ENCODE peak calls at places on chromosomes 1 and 21, in seven cellular contexts. One of them, this sample, is unnamed.
A peak's percentile ranks its signal among the peaks of the same experiment; 100 is the strongest.

GRCh38 chr21:44418876-44419230 is 36.5 kb upstream of the LRRC3 start:
- DNase-seq in astrocyte: no peak
- DNase-seq in neural progenitor cell: no peak
- DNase-seq in fibroblast of lung: no peak
- DNase-seq in neuronal stem cell: no peak
- DNase-seq in HCT116: no peak
- DNase-seq in PC-9: no peak
- DNase-seq in this sample: no peak

GRCh38 chr1:30476911-30477459 is 246.4 kb downstream of the MATN1 start:
- DNase-seq in astrocyte: no peak
- DNase-seq in neural progenitor cell: no peak
- DNase-seq in fibroblast of lung: no peak
- DNase-seq in neuronal stem cell: no peak
- DNase-seq in HCT116: no peak
- DNase-seq in PC-9: no peak
- DNase-seq in this sample: no peak

GRCh38 chr1:46394872-46395465 is 852 bp downstream of the FAAH start:
- DNase-seq in astrocyte: no peak
- DNase-seq in neural progenitor cell: peak; percentile 57
- DNase-seq in fibroblast of lung: no peak
- DNase-seq in neuronal stem cell: no peak
- DNase-seq in HCT116: no peak
- DNase-seq in PC-9: no peak
- DNase-seq in this sample: no peak

GRCh38 chr1:177703888-177704446 is 265.9 kb downstream of the SEC16B start:
- DNase-seq in astrocyte: no peak
- DNase-seq in neural progenitor cell: no peak
- DNase-seq in fibroblast of lung: no peak
- DNase-seq in neuronal stem cell: no peak
- DNase-seq in HCT116: no peak
- DNase-seq in PC-9: no peak
- DNase-seq in this sample: peak; percentile 2

GRCh38 chr1:53090227-53091147 is 28.5 kb downstream of the PODN start:
- DNase-seq in astrocyte: no peak
- DNase-seq in neural progenitor cell: no peak
- DNase-seq in fibroblast of lung: no peak
- DNase-seq in neuronal stem cell: no peak
- DNase-seq in HCT116: no peak
- DNase-seq in PC-9: no peak
- DNase-seq in this sample: no peak

GRCh38 chr1:89890085-89890754 is 69.4 kb downstream of the LRRC8D start:
- DNase-seq in astrocyte: peak; percentile 76
- DNase-seq in neural progenitor cell: no peak
- DNase-seq in fibroblast of lung: peak; percentile 77
- DNase-seq in neuronal stem cell: no peak
- DNase-seq in HCT116: peak; percentile 28
- DNase-seq in PC-9: peak; percentile 100
- DNase-seq in this sample: peak; percentile 55

GRCh38 chr1:15073799-15074308 is 79.7 kb upstream of the TMEM51 start:
- DNase-seq in astrocyte: no peak
- DNase-seq in neural progenitor cell: no peak
- DNase-seq in fibroblast of lung: no peak
- DNase-seq in neuronal stem cell: no peak
- DNase-seq in HCT116: no peak
- DNase-seq in PC-9: no peak
- DNase-seq in this sample: no peak

GRCh38 chr1:205512059-205513045 is 7.9 kb downstream of the CDK18 start:
- DNase-seq in astrocyte: peak; percentile 50
- DNase-seq in neural progenitor cell: no peak
- DNase-seq in fibroblast of lung: peak; percentile 60
- DNase-seq in neuronal stem cell: no peak
- DNase-seq in HCT116: no peak
- DNase-seq in PC-9: no peak
- DNase-seq in this sample: peak; percentile 32

GRCh38 chr1:183195146-183195571 is 9.1 kb downstream of the LAMC2 start:
- DNase-seq in astrocyte: peak; percentile 36
- DNase-seq in neural progenitor cell: no peak
- DNase-seq in fibroblast of lung: peak; percentile 51
- DNase-seq in neuronal stem cell: no peak
- DNase-seq in HCT116: peak; percentile 23
- DNase-seq in PC-9: peak; percentile 86
- DNase-seq in this sample: peak; percentile 71

GRCh38 chr1:230189276-230190183 is 122.5 kb downstream of the GALNT2 start:
- DNase-seq in astrocyte: no peak
- DNase-seq in neural progenitor cell: no peak
- DNase-seq in fibroblast of lung: no peak
- DNase-seq in neuronal stem cell: no peak
- DNase-seq in HCT116: no peak
- DNase-seq in PC-9: no peak
- DNase-seq in this sample: no peak

GRCh38 chr1:150017206-150017750 is 6.8 kb upstream of the OTUD7B start:
- DNase-seq in astrocyte: no peak
- DNase-seq in neural progenitor cell: no peak
- DNase-seq in fibroblast of lung: no peak
- DNase-seq in neuronal stem cell: no peak
- DNase-seq in HCT116: no peak
- DNase-seq in PC-9: peak; percentile 98
- DNase-seq in this sample: no peak

GRCh38 chr1:16195518-16195905 is 16.9 kb downstream of the ARHGEF19 start:
- DNase-seq in astrocyte: no peak
- DNase-seq in neural progenitor cell: no peak
- DNase-seq in fibroblast of lung: no peak
- DNase-seq in neuronal stem cell: no peak
- DNase-seq in HCT116: no peak
- DNase-seq in PC-9: no peak
- DNase-seq in this sample: no peak

GRCh38 chr1:94801919-94802546 is 18.1 kb upstream of the SLC44A3 start:
- DNase-seq in astrocyte: peak; percentile 79
- DNase-seq in neural progenitor cell: peak; percentile 63
- DNase-seq in fibroblast of lung: peak; percentile 85
- DNase-seq in neuronal stem cell: peak; percentile 24
- DNase-seq in HCT116: peak; percentile 68
- DNase-seq in PC-9: peak; percentile 93
- DNase-seq in this sample: peak; percentile 91

GRCh38 chr1:1758692-1759455 is 19.4 kb downstream of the NADK start:
- DNase-seq in astrocyte: no peak
- DNase-seq in neural progenitor cell: no peak
- DNase-seq in fibroblast of lung: no peak
- DNase-seq in neuronal stem cell: no peak
- DNase-seq in HCT116: peak; percentile 64
- DNase-seq in PC-9: peak; percentile 95
- DNase-seq in this sample: no peak

GRCh38 chr1:234162661-234163060 is 210.6 kb upstream of the COA6 start:
- DNase-seq in astrocyte: no peak
- DNase-seq in neural progenitor cell: no peak
- DNase-seq in fibroblast of lung: no peak
- DNase-seq in neuronal stem cell: no peak
- DNase-seq in HCT116: no peak
- DNase-seq in PC-9: no peak
- DNase-seq in this sample: no peak

GRCh38 chr1:240967070-240967724 is 355.2 kb upstream of the GREM2 start:
- DNase-seq in astrocyte: no peak
- DNase-seq in neural progenitor cell: peak; percentile 39
- DNase-seq in fibroblast of lung: no peak
- DNase-seq in neuronal stem cell: no peak
- DNase-seq in HCT116: no peak
- DNase-seq in PC-9: no peak
- DNase-seq in this sample: peak; percentile 47

GRCh38 chr1:226653311-226653921 is 85.7 kb downstream of the ITPKB start:
- DNase-seq in astrocyte: no peak
- DNase-seq in neural progenitor cell: no peak
- DNase-seq in fibroblast of lung: no peak
- DNase-seq in neuronal stem cell: no peak
- DNase-seq in HCT116: no peak
- DNase-seq in PC-9: no peak
- DNase-seq in this sample: no peak

GRCh38 chr1:89125571-89126233 is at the start of gene GBP2:
- DNase-seq in astrocyte: peak; percentile 83
- DNase-seq in neural progenitor cell: no peak
- DNase-seq in fibroblast of lung: peak; percentile 85
- DNase-seq in neuronal stem cell: no peak
- DNase-seq in HCT116: no peak
- DNase-seq in PC-9: peak; percentile 90
- DNase-seq in this sample: peak; percentile 89

GRCh38 chr1:16254263-16254948 is 17.4 kb upstream of the CPLANE2 start:
- DNase-seq in astrocyte: peak; percentile 68
- DNase-seq in neural progenitor cell: no peak
- DNase-seq in fibroblast of lung: peak; percentile 76
- DNase-seq in neuronal stem cell: no peak
- DNase-seq in HCT116: no peak
- DNase-seq in PC-9: peak; percentile 57
- DNase-seq in this sample: peak; percentile 68

DNA sequence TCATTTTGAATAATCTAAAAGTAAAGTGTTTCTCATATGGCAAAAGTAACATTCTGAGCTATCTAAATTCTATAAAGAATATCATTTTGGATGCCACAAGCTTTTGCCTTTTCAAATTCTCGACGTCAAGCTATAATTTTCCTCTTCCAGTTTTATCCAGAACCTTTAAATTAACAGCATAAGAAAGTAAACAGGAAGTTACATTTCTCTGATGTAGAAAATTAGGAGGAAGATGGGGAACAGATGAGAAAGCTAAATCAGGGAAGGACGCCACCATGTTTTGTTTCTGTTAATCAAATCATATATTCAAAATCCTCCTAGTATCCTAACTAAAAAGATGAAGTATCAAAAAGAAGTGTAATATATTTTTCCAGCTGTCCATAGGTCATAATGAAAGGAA is 8.8 kb upstream of the CAMSAP2 start:
- DNase-seq in astrocyte: no peak
- DNase-seq in neural progenitor cell: no peak
- DNase-seq in fibroblast of lung: no peak
- DNase-seq in neuronal stem cell: no peak
- DNase-seq in HCT116: no peak
- DNase-seq in PC-9: no peak
- DNase-seq in this sample: peak; percentile 17
- H3K27ac ChIP-seq in astrocyte: no peak overlapping the region
- H3K27ac ChIP-seq in neural progenitor cell: no peak overlapping the region
- H3K27ac ChIP-seq in fibroblast of lung: peak overlapping the region; percentile 45
- H3K27ac ChIP-seq in neuronal stem cell: no peak overlapping the region
- H3K27ac ChIP-seq in HCT116: no peak overlapping the region
- H3K27ac ChIP-seq in PC-9: no peak overlapping the region
- H3K27ac ChIP-seq in this sample: peak overlapping the region; percentile 52

GRCh38 chr1:238955934-238956333 is 430.4 kb upstream of the CHRM3 start:
- DNase-seq in astrocyte: no peak
- DNase-seq in neural progenitor cell: no peak
- DNase-seq in fibroblast of lung: peak; percentile 11
- DNase-seq in neuronal stem cell: no peak
- DNase-seq in HCT116: no peak
- DNase-seq in PC-9: no peak
- DNase-seq in this sample: no peak

GRCh38 chr1:238962941-238963340 is 423.4 kb upstream of the CHRM3 start:
- DNase-seq in astrocyte: peak; percentile 28
- DNase-seq in neural progenitor cell: no peak
- DNase-seq in fibroblast of lung: peak; percentile 51
- DNase-seq in neuronal stem cell: no peak
- DNase-seq in HCT116: no peak
- DNase-seq in PC-9: no peak
- DNase-seq in this sample: no peak

GRCh38 chr1:238961790-238962189 is 424.6 kb upstream of the CHRM3 start:
- DNase-seq in astrocyte: peak; percentile 24
- DNase-seq in neural progenitor cell: no peak
- DNase-seq in fibroblast of lung: peak; percentile 32
- DNase-seq in neuronal stem cell: no peak
- DNase-seq in HCT116: no peak
- DNase-seq in PC-9: no peak
- DNase-seq in this sample: no peak

GRCh38 chr1:238954865-238955264 is 431.5 kb upstream of the CHRM3 start:
- DNase-seq in astrocyte: no peak
- DNase-seq in neural progenitor cell: no peak
- DNase-seq in fibroblast of lung: peak; percentile 10
- DNase-seq in neuronal stem cell: no peak
- DNase-seq in HCT116: no peak
- DNase-seq in PC-9: no peak
- DNase-seq in this sample: no peak

DNA sequence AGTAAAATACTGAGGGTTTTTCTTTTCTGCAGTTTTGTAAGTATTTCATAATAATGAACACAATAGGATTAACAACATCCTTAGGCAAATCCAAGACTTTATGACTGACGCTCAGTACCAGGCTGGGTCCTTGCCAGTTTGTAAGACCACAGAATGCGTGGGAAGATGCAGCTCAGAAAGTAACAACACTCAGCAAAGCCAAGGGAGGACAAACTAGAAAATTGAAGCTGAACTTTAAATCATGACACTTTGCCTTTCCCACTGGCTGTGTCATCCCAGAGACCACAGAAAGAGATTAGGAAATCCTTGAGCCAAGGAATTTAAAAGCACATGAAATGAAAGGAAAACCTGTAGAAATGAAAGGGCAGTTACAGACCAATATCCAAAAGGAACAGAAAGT is 426.3 kb upstream of the CHRM3 start:
- DNase-seq in astrocyte: peak; percentile 94
- DNase-seq in neural progenitor cell: no peak
- DNase-seq in fibroblast of lung: peak; percentile 94
- DNase-seq in neuronal stem cell: no peak
- DNase-seq in HCT116: no peak
- DNase-seq in PC-9: no peak
- DNase-seq in this sample: peak; percentile 36
- H3K9me3 ChIP-seq in astrocyte: no peaks in the 10 kb centered on the region
- H3K9me3 ChIP-seq in neural progenitor cell: no peaks in the 10 kb centered on the region
- H3K9me3 ChIP-seq in fibroblast of lung: no peaks in the 10 kb centered on the region
- H3K9me3 ChIP-seq in neuronal stem cell: no peaks in the 10 kb centered on the region
- H3K9me3 ChIP-seq in HCT116: peaks cover 34% of the 10 kb centered on the region
- H3K9me3 ChIP-seq in PC-9: no peaks in the 10 kb centered on the region
- H3K9me3 ChIP-seq in this sample: no peaks in the 10 kb centered on the region

DNA sequence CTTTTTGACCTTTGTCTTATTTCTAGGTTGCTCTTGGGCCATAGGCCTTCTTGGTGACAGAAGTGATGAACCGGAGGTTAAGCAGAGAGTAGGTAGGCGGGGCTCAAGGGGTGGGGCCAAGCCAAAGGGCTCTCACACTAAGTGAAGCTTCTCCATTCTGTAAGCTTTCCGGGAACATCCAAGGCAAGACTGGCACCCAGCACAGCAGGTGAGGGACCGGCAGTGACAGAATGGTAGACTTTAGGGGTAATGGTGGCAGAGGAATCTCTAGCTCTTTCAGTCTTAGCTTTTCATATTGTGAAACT is at the start of gene TNFAIP8L2:
- DNase-seq in astrocyte: no peak
- DNase-seq in neural progenitor cell: peak; percentile 8
- DNase-seq in fibroblast of lung: no peak
- DNase-seq in neuronal stem cell: no peak
- DNase-seq in HCT116: no peak
- DNase-seq in PC-9: no peak
- DNase-seq in this sample: no peak
- H3K4me2 ChIP-seq in astrocyte: no peak within 1 kb of the TSS
- H3K4me2 ChIP-seq in neural progenitor cell: no peak within 1 kb of the TSS
- H3K4me2 ChIP-seq in fibroblast of lung: no peak within 1 kb of the TSS
- H3K4me2 ChIP-seq in neuronal stem cell: no peak within 1 kb of the TSS
- H3K4me2 ChIP-seq in HCT116: no peak within 1 kb of the TSS
- H3K4me2 ChIP-seq in PC-9: no peak within 1 kb of the TSS
- H3K4me2 ChIP-seq in this sample: no peak within 1 kb of the TSS

GRCh38 chr1:74480068-74480467 is 32.3 kb downstream of the LRRC53 start:
- DNase-seq in astrocyte: no peak
- DNase-seq in neural progenitor cell: no peak
- DNase-seq in fibroblast of lung: no peak
- DNase-seq in neuronal stem cell: no peak
- DNase-seq in HCT116: no peak
- DNase-seq in PC-9: no peak
- DNase-seq in this sample: no peak

GRCh38 chr1:74481607-74482006 is 30.8 kb downstream of the LRRC53 start:
- DNase-seq in astrocyte: no peak
- DNase-seq in neural progenitor cell: peak; percentile 13
- DNase-seq in fibroblast of lung: no peak
- DNase-seq in neuronal stem cell: no peak
- DNase-seq in HCT116: no peak
- DNase-seq in PC-9: no peak
- DNase-seq in this sample: no peak

GRCh38 chr1:74485622-74486021 is 26.8 kb downstream of the LRRC53 start:
- DNase-seq in astrocyte: no peak
- DNase-seq in neural progenitor cell: no peak
- DNase-seq in fibroblast of lung: no peak
- DNase-seq in neuronal stem cell: no peak
- DNase-seq in HCT116: no peak
- DNase-seq in PC-9: no peak
- DNase-seq in this sample: no peak
- H3K27ac ChIP-seq in astrocyte: no peak overlapping the region
- H3K27ac ChIP-seq in neural progenitor cell: no peak overlapping the region
- H3K27ac ChIP-seq in fibroblast of lung: no peak overlapping the region
- H3K27ac ChIP-seq in neuronal stem cell: no peak overlapping the region
- H3K27ac ChIP-seq in HCT116: no peak overlapping the region
- H3K27ac ChIP-seq in PC-9: no peak overlapping the region
- H3K27ac ChIP-seq in this sample: no peak overlapping the region

This sample was measured in GM23248.